ENCODE peak calls at places on chromosomes 2 and 18, in six cellular contexts. One of them, this sample, is unnamed.

GRCh38 chr2:84435331-84436081 is 23.6 kb downstream of the SUCLG1 start:
- DNase-seq in astrocyte of the spinal cord: peak; percentile 90
- DNase-seq in OCI-LY7: no peak
- DNase-seq in heart left ventricle: peak; percentile 18
- DNase-seq in tibial nerve: no peak
- DNase-seq in fibroblast of the aortic adventitia: peak; percentile 56
- DNase-seq in this sample: peak; percentile 44

GRCh38 chr2:105072039-105072438 is 34.2 kb downstream of the MRPS9 start:
- DNase-seq in fibroblast of the aortic adventitia: no peak
- DNase-seq in heart left ventricle: no peak
- DNase-seq in OCI-LY7: no peak
- DNase-seq in astrocyte of the spinal cord: peak; percentile 18
- DNase-seq in tibial nerve: no peak
- DNase-seq in this sample: no peak

GRCh38 chr2:218418717-218419458 is at the start of gene VIL1:
- DNase-seq in fibroblast of the aortic adventitia: no peak
- DNase-seq in OCI-LY7: no peak
- DNase-seq in heart left ventricle: no peak
- DNase-seq in astrocyte of the spinal cord: no peak
- DNase-seq in tibial nerve: no peak
- DNase-seq in this sample: no peak

GRCh38 chr2:217014298-217015116 is 154.6 kb upstream of the TNP1 start:
- DNase-seq in fibroblast of the aortic adventitia: no peak
- DNase-seq in heart left ventricle: no peak
- DNase-seq in OCI-LY7: no peak
- DNase-seq in astrocyte of the spinal cord: no peak
- DNase-seq in tibial nerve: no peak
- DNase-seq in this sample: no peak

GRCh38 chr2:203252851-203253250 is 14.0 kb downstream of the CYP20A1 start:
- DNase-seq in tibial nerve: no peak
- DNase-seq in OCI-LY7: no peak
- DNase-seq in heart left ventricle: no peak
- DNase-seq in fibroblast of the aortic adventitia: no peak
- DNase-seq in astrocyte of the spinal cord: no peak
- DNase-seq in this sample: no peak

GRCh38 chr2:113175101-113175628 is 1.4 kb downstream of the PSD4 start:
- DNase-seq in fibroblast of the aortic adventitia: no peak
- DNase-seq in astrocyte of the spinal cord: no peak
- DNase-seq in tibial nerve: no peak
- DNase-seq in OCI-LY7: peak; percentile 90
- DNase-seq in heart left ventricle: no peak
- DNase-seq in this sample: no peak

GRCh38 chr18:23433360-23433759 is 19.7 kb upstream of the RIOK3 start:
- DNase-seq in tibial nerve: no peak
- DNase-seq in fibroblast of the aortic adventitia: peak; percentile 31
- DNase-seq in heart left ventricle: peak; percentile 48
- DNase-seq in astrocyte of the spinal cord: no peak
- DNase-seq in OCI-LY7: no peak
- DNase-seq in this sample: no peak

GRCh38 chr2:39642054-39642742 is 23.5 kb upstream of the TMEM178A start:
- DNase-seq in fibroblast of the aortic adventitia: peak; percentile 95
- DNase-seq in OCI-LY7: no peak
- DNase-seq in tibial nerve: no peak
- DNase-seq in heart left ventricle: peak; percentile 33
- DNase-seq in astrocyte of the spinal cord: peak; percentile 85
- DNase-seq in this sample: peak; percentile 57

GRCh38 chr2:11532434-11533055 is 1.3 kb upstream of the GREB1 start:
- DNase-seq in astrocyte of the spinal cord: no peak
- DNase-seq in OCI-LY7: no peak
- DNase-seq in fibroblast of the aortic adventitia: peak; percentile 10
- DNase-seq in heart left ventricle: no peak
- DNase-seq in tibial nerve: no peak
- DNase-seq in this sample: peak; percentile 36

GRCh38 chr18:34866310-34866709 is 156.2 kb downstream of the DTNA start:
- DNase-seq in astrocyte of the spinal cord: no peak
- DNase-seq in tibial nerve: no peak
- DNase-seq in heart left ventricle: no peak
- DNase-seq in OCI-LY7: no peak
- DNase-seq in fibroblast of the aortic adventitia: no peak
- DNase-seq in this sample: no peak

GRCh38 chr2:14634885-14635871 is 2.7 kb downstream of the LRATD1 start:
- DNase-seq in OCI-LY7: no peak
- DNase-seq in heart left ventricle: peak; percentile 56
- DNase-seq in fibroblast of the aortic adventitia: peak; percentile 45
- DNase-seq in tibial nerve: peak; percentile 51
- DNase-seq in astrocyte of the spinal cord: peak; percentile 75
- DNase-seq in this sample: peak; percentile 46

GRCh38 chr2:240339411-240340360 is 95.8 kb upstream of the GPC1 start:
- DNase-seq in OCI-LY7: no peak
- DNase-seq in fibroblast of the aortic adventitia: no peak
- DNase-seq in tibial nerve: no peak
- DNase-seq in heart left ventricle: no peak
- DNase-seq in astrocyte of the spinal cord: no peak
- DNase-seq in this sample: no peak

GRCh38 chr2:17899871-17900270 is 21.4 kb downstream of the KCNS3 start:
- DNase-seq in tibial nerve: no peak
- DNase-seq in OCI-LY7: no peak
- DNase-seq in heart left ventricle: no peak
- DNase-seq in fibroblast of the aortic adventitia: no peak
- DNase-seq in astrocyte of the spinal cord: no peak
- DNase-seq in this sample: no peak

GRCh38 chr2:10254373-10255188 is 48.1 kb upstream of the HPCAL1 start:
- DNase-seq in astrocyte of the spinal cord: peak; percentile 28
- DNase-seq in OCI-LY7: no peak
- DNase-seq in tibial nerve: no peak
- DNase-seq in heart left ventricle: no peak
- DNase-seq in fibroblast of the aortic adventitia: no peak
- DNase-seq in this sample: no peak

GRCh38 chr2:152647417-152648010 is 69.7 kb downstream of the PRPF40A start:
- DNase-seq in heart left ventricle: peak; percentile 55
- DNase-seq in fibroblast of the aortic adventitia: peak; percentile 49
- DNase-seq in astrocyte of the spinal cord: peak; percentile 62
- DNase-seq in tibial nerve: peak; percentile 29
- DNase-seq in OCI-LY7: no peak
- DNase-seq in this sample: peak; percentile 54

GRCh38 chr2:9076210-9076609 is 72.7 kb upstream of the MBOAT2 start:
- DNase-seq in astrocyte of the spinal cord: no peak
- DNase-seq in heart left ventricle: no peak
- DNase-seq in fibroblast of the aortic adventitia: peak; percentile 56
- DNase-seq in OCI-LY7: no peak
- DNase-seq in tibial nerve: no peak
- DNase-seq in this sample: no peak

GRCh38 chr2:39728941-39729351 is 50.1 kb downstream of the THUMPD2 start:
- DNase-seq in fibroblast of the aortic adventitia: no peak
- DNase-seq in heart left ventricle: no peak
- DNase-seq in OCI-LY7: peak; percentile 59
- DNase-seq in astrocyte of the spinal cord: peak; percentile 26
- DNase-seq in tibial nerve: no peak
- DNase-seq in this sample: no peak

GRCh38 chr2:223602972-223603371 is 811 bp upstream of the SCG2 start:
- DNase-seq in astrocyte of the spinal cord: no peak
- DNase-seq in heart left ventricle: no peak
- DNase-seq in OCI-LY7: no peak
- DNase-seq in fibroblast of the aortic adventitia: no peak
- DNase-seq in tibial nerve: no peak
- DNase-seq in this sample: no peak

GRCh38 chr2:239220976-239221375 is 179.8 kb downstream of the HDAC4 start:
- DNase-seq in astrocyte of the spinal cord: no peak
- DNase-seq in tibial nerve: no peak
- DNase-seq in heart left ventricle: no peak
- DNase-seq in fibroblast of the aortic adventitia: no peak
- DNase-seq in OCI-LY7: no peak
- DNase-seq in this sample: no peak

GRCh38 chr2:41791523-41791922 is 256.3 kb upstream of the PKDCC start:
- DNase-seq in heart left ventricle: peak; percentile 50
- DNase-seq in astrocyte of the spinal cord: peak; percentile 46
- DNase-seq in fibroblast of the aortic adventitia: peak; percentile 52
- DNase-seq in tibial nerve: no peak
- DNase-seq in OCI-LY7: peak; percentile 24
- DNase-seq in this sample: peak; percentile 50

GRCh38 chr2:101305492-101306123 is 2.9 kb downstream of the RNF149 start:
- DNase-seq in heart left ventricle: no peak
- DNase-seq in astrocyte of the spinal cord: peak; percentile 64
- DNase-seq in tibial nerve: no peak
- DNase-seq in OCI-LY7: no peak
- DNase-seq in fibroblast of the aortic adventitia: peak; percentile 58
- DNase-seq in this sample: peak; percentile 73

GRCh38 chr2:151769606-151770005 is 35.3 kb upstream of the NEB start:
- DNase-seq in OCI-LY7: no peak
- DNase-seq in astrocyte of the spinal cord: no peak
- DNase-seq in fibroblast of the aortic adventitia: no peak
- DNase-seq in heart left ventricle: no peak
- DNase-seq in tibial nerve: no peak
- DNase-seq in this sample: no peak

GRCh38 chr18:49161627-49162026 is 210.9 kb upstream of the SMAD7 start:
- DNase-seq in astrocyte of the spinal cord: peak; percentile 62
- DNase-seq in fibroblast of the aortic adventitia: peak; percentile 72
- DNase-seq in tibial nerve: no peak
- DNase-seq in OCI-LY7: no peak
- DNase-seq in heart left ventricle: no peak
- DNase-seq in this sample: peak; percentile 44

GRCh38 chr2:95361216-95361980 is 41.1 kb upstream of the FAHD2A start:
- DNase-seq in OCI-LY7: no peak
- DNase-seq in astrocyte of the spinal cord: no peak
- DNase-seq in heart left ventricle: no peak
- DNase-seq in tibial nerve: no peak
- DNase-seq in fibroblast of the aortic adventitia: no peak
- DNase-seq in this sample: no peak

GRCh38 chr2:28277466-28277865 is 115.2 kb upstream of the FOSL2 start:
- DNase-seq in OCI-LY7: no peak
- DNase-seq in fibroblast of the aortic adventitia: no peak
- DNase-seq in heart left ventricle: no peak
- DNase-seq in astrocyte of the spinal cord: no peak
- DNase-seq in tibial nerve: no peak
- DNase-seq in this sample: no peak

GRCh38 chr2:55923091-55923977 is at the start of gene EFEMP1:
- DNase-seq in astrocyte of the spinal cord: peak; percentile 62
- DNase-seq in fibroblast of the aortic adventitia: peak; percentile 74
- DNase-seq in heart left ventricle: peak; percentile 63
- DNase-seq in tibial nerve: peak; percentile 51
- DNase-seq in OCI-LY7: no peak
- DNase-seq in this sample: peak; percentile 80

GRCh38 chr2:234147335-234147861 is 96.9 kb downstream of the SPP2 start:
- DNase-seq in tibial nerve: no peak
- DNase-seq in fibroblast of the aortic adventitia: no peak
- DNase-seq in astrocyte of the spinal cord: no peak
- DNase-seq in heart left ventricle: no peak
- DNase-seq in OCI-LY7: peak; percentile 47
- DNase-seq in this sample: no peak

GRCh38 chr18:42563995-42564394 is 551.5 kb downstream of the RIT2 start:
- DNase-seq in fibroblast of the aortic adventitia: no peak
- DNase-seq in heart left ventricle: no peak
- DNase-seq in tibial nerve: no peak
- DNase-seq in OCI-LY7: no peak
- DNase-seq in astrocyte of the spinal cord: no peak
- DNase-seq in this sample: no peak

GRCh38 chr2:120422761-120423160 is 76.8 kb downstream of the INHBB start:
- DNase-seq in astrocyte of the spinal cord: no peak
- DNase-seq in OCI-LY7: no peak
- DNase-seq in tibial nerve: no peak
- DNase-seq in heart left ventricle: peak; percentile 6
- DNase-seq in fibroblast of the aortic adventitia: no peak
- DNase-seq in this sample: no peak

GRCh38 chr18:12749136-12749535 is 46.3 kb downstream of the PSMG2 start:
- DNase-seq in heart left ventricle: no peak
- DNase-seq in astrocyte of the spinal cord: no peak
- DNase-seq in fibroblast of the aortic adventitia: no peak
- DNase-seq in tibial nerve: no peak
- DNase-seq in OCI-LY7: no peak
- DNase-seq in this sample: no peak

GRCh38 chr18:12750708-12751502 is 48.1 kb downstream of the PSMG2 start:
- DNase-seq in fibroblast of the aortic adventitia: no peak
- DNase-seq in OCI-LY7: no peak
- DNase-seq in tibial nerve: no peak
- DNase-seq in heart left ventricle: no peak
- DNase-seq in astrocyte of the spinal cord: no peak
- DNase-seq in this sample: no peak

GRCh38 chr18:12748671-12749070 is 45.8 kb downstream of the PSMG2 start:
- DNase-seq in OCI-LY7: no peak
- DNase-seq in heart left ventricle: no peak
- DNase-seq in astrocyte of the spinal cord: no peak
- DNase-seq in tibial nerve: no peak
- DNase-seq in fibroblast of the aortic adventitia: peak; percentile 16
- DNase-seq in this sample: peak; percentile 62

GRCh38 chr18:12751503-12751884 is 48.7 kb downstream of the PSMG2 start:
- DNase-seq in OCI-LY7: no peak
- DNase-seq in heart left ventricle: no peak
- DNase-seq in tibial nerve: no peak
- DNase-seq in fibroblast of the aortic adventitia: no peak
- DNase-seq in astrocyte of the spinal cord: no peak
- DNase-seq in this sample: no peak

GRCh38 chr18:12750076-12750707 is 47.4 kb downstream of the PSMG2 start:
- DNase-seq in astrocyte of the spinal cord: no peak
- DNase-seq in fibroblast of the aortic adventitia: peak; percentile 51
- DNase-seq in OCI-LY7: peak; percentile 95
- DNase-seq in tibial nerve: no peak
- DNase-seq in heart left ventricle: no peak
- DNase-seq in this sample: no peak
- H3K4me3 ChIP-seq in astrocyte of the spinal cord: no peak overlapping the region
- H3K4me3 ChIP-seq in fibroblast of the aortic adventitia: no peak overlapping the region
- H3K4me3 ChIP-seq in OCI-LY7: peak overlapping the region; percentile 15
- H3K4me3 ChIP-seq in tibial nerve: no peak overlapping the region
- H3K4me3 ChIP-seq in heart left ventricle: no peak overlapping the region
- H3K4me3 ChIP-seq in this sample: no peak overlapping the region

GRCh38 chr2:42974697-42975357 is 182.4 kb upstream of the HAAO start:
- DNase-seq in heart left ventricle: peak; percentile 78
- DNase-seq in tibial nerve: peak; percentile 83
- DNase-seq in astrocyte of the spinal cord: peak; percentile 68
- DNase-seq in OCI-LY7: peak; percentile 43
- DNase-seq in fibroblast of the aortic adventitia: peak; percentile 79
- DNase-seq in this sample: peak; percentile 84
- H3K4me3 ChIP-seq in heart left ventricle: peak overlapping the region; percentile 54
- H3K4me3 ChIP-seq in tibial nerve: peak overlapping the region; percentile 46
- H3K4me3 ChIP-seq in astrocyte of the spinal cord: peak overlapping the region; percentile 31
- H3K4me3 ChIP-seq in OCI-LY7: no peak overlapping the region
- H3K4me3 ChIP-seq in fibroblast of the aortic adventitia: peak overlapping the region; percentile 53
- H3K4me3 ChIP-seq in this sample: peak overlapping the region; percentile 77

DNA sequence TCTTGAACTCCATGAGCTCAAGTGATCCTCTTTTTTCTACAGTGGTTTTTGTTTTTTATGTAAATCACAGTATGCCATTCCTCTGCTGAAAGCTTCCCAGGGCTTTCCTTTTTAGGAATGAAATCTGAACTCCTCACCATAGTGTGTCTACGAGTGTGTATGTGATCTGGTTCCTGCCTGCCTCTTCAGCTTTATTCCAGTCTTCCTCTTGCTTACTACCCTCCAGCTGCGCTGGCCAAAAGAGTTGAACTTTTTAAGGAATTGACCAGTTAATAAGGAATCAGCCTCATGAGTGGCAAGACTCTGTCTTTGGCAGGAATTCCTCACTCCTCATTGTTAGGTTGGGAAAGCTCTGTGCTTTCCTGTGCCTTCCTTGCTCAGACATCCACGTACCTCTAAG is 4.0 kb downstream of the CCT7 start:
- DNase-seq in astrocyte of the spinal cord: no peak
- DNase-seq in heart left ventricle: no peak
- DNase-seq in OCI-LY7: no peak
- DNase-seq in fibroblast of the aortic adventitia: no peak
- DNase-seq in tibial nerve: no peak
- DNase-seq in this sample: no peak
- H3K4me3 ChIP-seq in astrocyte of the spinal cord: no peak overlapping the region
- H3K4me3 ChIP-seq in heart left ventricle: no peak overlapping the region
- H3K4me3 ChIP-seq in OCI-LY7: no peak overlapping the region
- H3K4me3 ChIP-seq in fibroblast of the aortic adventitia: no peak overlapping the region
- H3K4me3 ChIP-seq in tibial nerve: no peak overlapping the region
- H3K4me3 ChIP-seq in this sample: no peak overlapping the region

GRCh38 chr2:209208211-209208610 is 215.6 kb upstream of the MAP2 start:
- DNase-seq in fibroblast of the aortic adventitia: peak; percentile 31
- DNase-seq in tibial nerve: no peak
- DNase-seq in heart left ventricle: no peak
- DNase-seq in astrocyte of the spinal cord: no peak
- DNase-seq in OCI-LY7: peak; percentile 0
- DNase-seq in this sample: no peak
- H3K4me3 ChIP-seq in fibroblast of the aortic adventitia: peak overlapping the region; percentile 47
- H3K4me3 ChIP-seq in tibial nerve: no peak overlapping the region
- H3K4me3 ChIP-seq in heart left ventricle: peak overlapping the region; percentile 27
- H3K4me3 ChIP-seq in astrocyte of the spinal cord: no peak overlapping the region
- H3K4me3 ChIP-seq in OCI-LY7: no peak overlapping the region
- H3K4me3 ChIP-seq in this sample: peak overlapping the region; percentile 71